ENCODE peak calls at places on chromosomes 13 and 19, in six cellular contexts. One of them, this sample, is unnamed.

GRCh38 chr13:75931116-75931515 is 295.0 kb downstream of the LMO7 start:
- DNase-seq in K562: no peak
- DNase-seq in SK-N-SH: no peak
- DNase-seq in HCT116: no peak
- DNase-seq in H1: no peak
- DNase-seq in GM12878: no peak
- DNase-seq in this sample: no peak

GRCh38 chr13:109844396-109844795 is 58.0 kb upstream of the IRS2 start:
- DNase-seq in K562: no peak
- DNase-seq in SK-N-SH: no peak
- DNase-seq in HCT116: no peak
- DNase-seq in H1: no peak
- DNase-seq in GM12878: no peak
- DNase-seq in this sample: no peak

GRCh38 chr19:51101171-51101865 is 6.9 kb downstream of the CTU1 start:
- DNase-seq in K562: no peak
- DNase-seq in SK-N-SH: no peak
- DNase-seq in HCT116: no peak
- DNase-seq in H1: no peak
- DNase-seq in GM12878: no peak
- DNase-seq in this sample: no peak

GRCh38 chr19:1910169-1910568 is 5.0 kb downstream of the ADAT3 start:
- DNase-seq in K562: no peak
- DNase-seq in SK-N-SH: peak
- DNase-seq in HCT116: no peak
- DNase-seq in H1: no peak
- DNase-seq in GM12878: no peak
- DNase-seq in this sample: no peak

GRCh38 chr19:336067-336614 is 8.5 kb downstream of the MIER2 start:
- DNase-seq in K562: no peak
- DNase-seq in SK-N-SH: no peak
- DNase-seq in HCT116: no peak
- DNase-seq in H1: no peak
- DNase-seq in GM12878: no peak
- DNase-seq in this sample: no peak

GRCh38 chr13:45828253-45828968 is 23.1 kb downstream of the SIAH3 start:
- DNase-seq in K562: no peak
- DNase-seq in SK-N-SH: no peak
- DNase-seq in HCT116: no peak
- DNase-seq in H1: peak
- DNase-seq in GM12878: no peak
- DNase-seq in this sample: no peak

GRCh38 chr19:58033741-58034475 is at the start of gene ZSCAN1:
- DNase-seq in K562: no peak
- DNase-seq in SK-N-SH: peak
- DNase-seq in HCT116: no peak
- DNase-seq in H1: peak
- DNase-seq in GM12878: no peak
- DNase-seq in this sample: no peak

GRCh38 chr19:53865918-53866696 is 1.6 kb upstream of the MYADM start:
- DNase-seq in K562: peak
- DNase-seq in SK-N-SH: peak
- DNase-seq in HCT116: peak
- DNase-seq in H1: peak
- DNase-seq in GM12878: no peak
- DNase-seq in this sample: peak

GRCh38 chr13:77878186-77878585 is 40.4 kb downstream of the EDNRB start:
- DNase-seq in K562: no peak
- DNase-seq in SK-N-SH: no peak
- DNase-seq in HCT116: no peak
- DNase-seq in H1: no peak
- DNase-seq in GM12878: no peak
- DNase-seq in this sample: no peak

GRCh38 chr13:40993987-40994386 is 25.1 kb downstream of the ELF1 start:
- DNase-seq in K562: no peak
- DNase-seq in SK-N-SH: no peak
- DNase-seq in HCT116: peak
- DNase-seq in H1: no peak
- DNase-seq in GM12878: no peak
- DNase-seq in this sample: no peak
- TF ChIP-seq POLR2AphosphoS5 in K562: no peak
- TF ChIP-seq POLR2AphosphoS5 in SK-N-SH: no peak
- TF ChIP-seq POLR2AphosphoS5 in HCT116: peak
- TF ChIP-seq POLR2AphosphoS5 in H1: no peak
- TF ChIP-seq POLR2AphosphoS5 in GM12878: no peak
- TF ChIP-seq POLR2AphosphoS5 in this sample: no peak

GRCh38 chr13:40971321-40971720 is 47.8 kb downstream of the ELF1 start:
- DNase-seq in K562: no peak
- DNase-seq in SK-N-SH: no peak
- DNase-seq in HCT116: no peak
- DNase-seq in H1: no peak
- DNase-seq in GM12878: no peak
- DNase-seq in this sample: no peak

GRCh38 chr13:40970803-40971202 is 48.3 kb downstream of the ELF1 start:
- DNase-seq in K562: no peak
- DNase-seq in SK-N-SH: no peak
- DNase-seq in HCT116: no peak
- DNase-seq in H1: no peak
- DNase-seq in GM12878: no peak
- DNase-seq in this sample: no peak

GRCh38 chr13:40968416-40969000 is 50.6 kb downstream of the ELF1 start:
- DNase-seq in K562: no peak
- DNase-seq in SK-N-SH: no peak
- DNase-seq in HCT116: no peak
- DNase-seq in H1: no peak
- DNase-seq in GM12878: no peak
- DNase-seq in this sample: no peak

GRCh38 chr13:40966298-40966697 is 52.8 kb downstream of the ELF1 start:
- DNase-seq in K562: no peak
- DNase-seq in SK-N-SH: no peak
- DNase-seq in HCT116: no peak
- DNase-seq in H1: no peak
- DNase-seq in GM12878: no peak
- DNase-seq in this sample: no peak

GRCh38 chr13:40969169-40969901 is 49.8 kb downstream of the ELF1 start:
- DNase-seq in K562: no peak
- DNase-seq in SK-N-SH: no peak
- DNase-seq in HCT116: no peak
- DNase-seq in H1: no peak
- DNase-seq in GM12878: no peak
- DNase-seq in this sample: no peak
- TF ChIP-seq YY1 in K562: no peak
- TF ChIP-seq YY1 in SK-N-SH: no peak
- TF ChIP-seq YY1 in HCT116: no peak
- TF ChIP-seq YY1 in H1: no peak
- TF ChIP-seq YY1 in GM12878: no peak
- TF ChIP-seq YY1 in this sample: no peak

DNA sequence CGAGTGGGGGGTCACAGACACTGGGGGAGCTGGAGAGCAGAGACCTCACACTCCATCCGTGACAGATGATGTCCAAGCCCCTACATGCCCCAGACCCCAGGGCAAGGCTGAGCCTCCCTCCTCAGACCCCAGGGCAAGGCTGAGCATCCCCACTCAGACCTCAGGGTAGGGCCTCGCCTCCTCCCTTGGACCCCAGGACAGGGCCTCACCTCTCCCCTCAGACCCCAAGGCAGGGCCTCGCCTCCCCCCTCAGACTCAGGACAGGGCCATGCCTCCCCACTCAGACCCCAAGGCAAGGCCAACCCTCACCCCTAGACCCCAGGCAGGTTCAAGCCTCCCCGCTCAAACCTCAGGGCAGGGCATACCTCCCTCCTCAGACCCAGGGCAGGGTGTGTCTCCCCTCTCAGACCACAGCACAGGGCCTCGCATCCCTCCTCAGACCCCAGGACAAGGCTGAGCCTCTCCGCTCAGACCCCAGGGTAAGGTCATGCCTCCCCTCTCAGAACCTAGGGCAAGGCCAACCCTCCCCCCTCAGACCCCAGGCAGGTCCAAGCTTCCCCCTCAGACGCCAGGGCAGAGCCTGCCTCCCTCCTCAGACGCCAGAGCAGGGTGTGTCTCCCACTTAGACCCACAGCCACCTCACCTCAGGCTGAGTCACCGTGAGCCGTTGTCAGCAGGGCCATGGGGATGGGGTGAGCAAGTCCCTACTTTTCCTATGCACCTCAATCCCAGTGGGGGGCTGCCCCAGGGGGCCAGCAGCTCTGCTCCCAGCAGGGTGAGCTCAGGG is 1.7 kb upstream of the S1PR4 start:
- DNase-seq in K562: peak
- DNase-seq in SK-N-SH: no peak
- DNase-seq in HCT116: peak
- DNase-seq in H1: no peak
- DNase-seq in GM12878: no peak
- DNase-seq in this sample: no peak
- TF ChIP-seq POLR2AphosphoS5 in K562: no peak
- TF ChIP-seq POLR2AphosphoS5 in SK-N-SH: no peak
- TF ChIP-seq POLR2AphosphoS5 in HCT116: peak
- TF ChIP-seq POLR2AphosphoS5 in H1: no peak
- TF ChIP-seq POLR2AphosphoS5 in GM12878: no peak
- TF ChIP-seq POLR2AphosphoS5 in this sample: no peak

DNA sequence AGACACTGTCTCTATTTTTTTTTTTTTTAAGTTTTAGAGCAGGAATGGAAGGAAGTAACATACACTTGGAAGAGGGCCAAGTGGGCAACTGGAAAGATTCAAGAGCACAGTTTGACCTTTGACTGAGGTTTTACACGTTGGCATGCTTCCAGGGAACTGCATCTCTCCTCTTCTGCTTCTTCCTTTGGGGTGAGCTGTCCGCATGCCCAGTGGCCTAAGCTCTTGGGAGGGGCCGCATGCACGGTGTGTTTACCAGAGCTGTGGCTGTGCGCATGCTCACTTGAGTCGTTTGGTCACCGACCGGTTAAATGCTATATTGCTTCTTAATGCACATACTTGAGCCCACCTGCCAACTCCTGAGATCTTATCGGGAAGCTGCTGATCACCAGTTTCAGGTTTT is 727.7 kb downstream of the UQCRFS1 start:
- DNase-seq in K562: no peak
- DNase-seq in SK-N-SH: no peak
- DNase-seq in HCT116: no peak
- DNase-seq in H1: no peak
- DNase-seq in GM12878: no peak
- DNase-seq in this sample: no peak
- TF ChIP-seq YY1 in K562: no peak
- TF ChIP-seq YY1 in SK-N-SH: no peak
- TF ChIP-seq YY1 in HCT116: no peak
- TF ChIP-seq YY1 in H1: no peak
- TF ChIP-seq YY1 in GM12878: no peak
- TF ChIP-seq YY1 in this sample: no peak

GRCh38 chr19:41617941-41618730 is 8.7 kb downstream of the CEACAM4 start:
- DNase-seq in K562: no peak
- DNase-seq in SK-N-SH: no peak
- DNase-seq in HCT116: no peak
- DNase-seq in H1: no peak
- DNase-seq in GM12878: no peak
- DNase-seq in this sample: no peak

GRCh38 chr19:41616785-41617621 is 9.9 kb downstream of the CEACAM4 start:
- DNase-seq in K562: no peak
- DNase-seq in SK-N-SH: no peak
- DNase-seq in HCT116: no peak
- DNase-seq in H1: no peak
- DNase-seq in GM12878: no peak
- DNase-seq in this sample: peak

GRCh38 chr19:41607668-41608067 is 19.2 kb downstream of the CEACAM4 start:
- DNase-seq in K562: no peak
- DNase-seq in SK-N-SH: no peak
- DNase-seq in HCT116: no peak
- DNase-seq in H1: no peak
- DNase-seq in GM12878: no peak
- DNase-seq in this sample: no peak

GRCh38 chr19:41615207-41615606 is 11.7 kb downstream of the CEACAM4 start:
- DNase-seq in K562: no peak
- DNase-seq in SK-N-SH: no peak
- DNase-seq in HCT116: no peak
- DNase-seq in H1: no peak
- DNase-seq in GM12878: no peak
- DNase-seq in this sample: no peak

DNA sequence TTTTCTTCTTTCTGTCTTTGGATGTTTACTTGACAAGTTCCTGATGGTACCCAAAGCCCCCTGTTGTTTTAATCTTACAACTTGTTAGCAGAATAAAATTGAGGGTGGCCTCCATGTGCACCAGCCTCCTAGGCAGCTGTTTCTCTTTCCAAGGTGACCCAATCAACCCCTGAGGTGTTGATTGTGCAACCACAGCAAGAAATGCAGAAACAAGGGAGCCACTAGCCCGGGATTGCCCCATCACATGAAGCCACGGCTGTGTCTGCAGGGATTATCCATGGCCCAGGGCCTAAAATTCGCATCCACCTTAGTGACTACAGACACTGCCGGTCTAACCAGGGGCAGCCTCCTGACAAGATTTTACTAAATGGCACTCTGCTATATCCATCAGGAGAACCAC is 14.4 kb downstream of the CEACAM4 start:
- DNase-seq in K562: no peak
- DNase-seq in SK-N-SH: no peak
- DNase-seq in HCT116: no peak
- DNase-seq in H1: no peak
- DNase-seq in GM12878: no peak
- DNase-seq in this sample: no peak
- TF ChIP-seq POLR2AphosphoS5 in K562: no peak
- TF ChIP-seq POLR2AphosphoS5 in SK-N-SH: no peak
- TF ChIP-seq POLR2AphosphoS5 in HCT116: no peak
- TF ChIP-seq POLR2AphosphoS5 in H1: no peak
- TF ChIP-seq POLR2AphosphoS5 in GM12878: no peak
- TF ChIP-seq POLR2AphosphoS5 in this sample: no peak

GRCh38 chr13:50390503-50391248 is 375.4 kb downstream of the KCNRG start:
- DNase-seq in K562: no peak
- DNase-seq in SK-N-SH: no peak
- DNase-seq in HCT116: no peak
- DNase-seq in H1: no peak
- DNase-seq in GM12878: no peak
- DNase-seq in this sample: no peak

GRCh38 chr13:50396001-50396400 is 380.8 kb downstream of the KCNRG start:
- DNase-seq in K562: no peak
- DNase-seq in SK-N-SH: no peak
- DNase-seq in HCT116: no peak
- DNase-seq in H1: no peak
- DNase-seq in GM12878: no peak
- DNase-seq in this sample: no peak

GRCh38 chr13:50389726-50390125 is 374.5 kb downstream of the KCNRG start:
- DNase-seq in K562: no peak
- DNase-seq in SK-N-SH: no peak
- DNase-seq in HCT116: no peak
- DNase-seq in H1: no peak
- DNase-seq in GM12878: no peak
- DNase-seq in this sample: no peak

GRCh38 chr13:50392977-50393376 is 377.7 kb downstream of the KCNRG start:
- DNase-seq in K562: no peak
- DNase-seq in SK-N-SH: no peak
- DNase-seq in HCT116: no peak
- DNase-seq in H1: no peak
- DNase-seq in GM12878: no peak
- DNase-seq in this sample: no peak

DNA sequence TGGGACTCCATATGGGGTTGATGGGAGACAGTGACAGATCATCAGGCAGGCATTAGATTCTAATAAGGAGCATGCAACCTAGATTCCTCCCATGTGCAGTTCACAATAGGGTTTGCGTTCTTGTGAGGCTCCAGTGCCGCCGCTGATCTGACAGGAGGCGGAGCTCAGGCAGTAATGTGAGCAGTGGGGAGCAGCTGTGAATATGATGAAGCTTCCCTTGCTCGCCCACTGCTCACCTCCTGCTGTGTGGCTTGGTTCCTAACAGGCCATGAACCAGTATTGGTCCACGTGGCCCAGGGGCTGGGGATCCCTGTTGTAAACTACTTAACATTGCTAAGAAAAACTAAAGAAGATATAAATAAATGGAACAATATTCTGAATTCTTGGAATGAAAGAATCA is 378.4 kb downstream of the KCNRG start:
- DNase-seq in K562: no peak
- DNase-seq in SK-N-SH: no peak
- DNase-seq in HCT116: no peak
- DNase-seq in H1: no peak
- DNase-seq in GM12878: no peak
- DNase-seq in this sample: no peak
- TF ChIP-seq YY1 in K562: no peak
- TF ChIP-seq YY1 in SK-N-SH: no peak
- TF ChIP-seq YY1 in HCT116: no peak
- TF ChIP-seq YY1 in H1: no peak
- TF ChIP-seq YY1 in GM12878: no peak
- TF ChIP-seq YY1 in this sample: no peak

This sample was measured in HepG2.